ENCODE peak calls at places on chromosomes 5 and 9, in six cellular contexts. K is brain microvascular endothelial cell, A is mesendoderm, V is heart right ventricle, U is bronchial epithelial cell, R is NB4. J is an unnamed sample.

GRCh38 chr5:154771383-154771901 is 16.3 kb downstream of the LARP1 start:
- DNase-seq in K (peak), A (peak), V (peak), U (no peak), R (no peak), J (no peak)

GRCh38 chr9:5568868-5569267 is 58.5 kb downstream of the PDCD1LG2 start:
- DNase-seq in K (no peak), A (no peak), V (no peak), U (no peak), R (no peak), J (no peak)

GRCh38 chr9:76321185-76321828 is 72.9 kb downstream of the RFK start:
- DNase-seq in K (peak), A (peak), V (no peak), U (peak), R (no peak), J (no peak)

GRCh38 chr9:122228906-122229837 is at the start of gene LHX6:
- DNase-seq in K (peak), A (peak), V (no peak), U (peak), R (peak), J (peak)

GRCh38 chr9:19460258-19460657 is 51.4 kb downstream of the ACER2 start:
- DNase-seq in K (no peak), A (no peak), V (no peak), U (no peak), R (no peak), J (no peak)

GRCh38 chr5:3893975-3894374 is 298.3 kb downstream of the IRX1 start:
- DNase-seq in K (no peak), A (no peak), V (no peak), U (no peak), R (no peak), J (no peak)

GRCh38 chr5:175889910-175890684 is 18.7 kb downstream of the CPLX2 start:
- DNase-seq in K (peak), A (peak), V (no peak), U (peak), R (no peak), J (peak)

GRCh38 chr5:89133129-89133528 is 250.1 kb upstream of the MEF2C start:
- DNase-seq in K (no peak), A (no peak), V (no peak), U (no peak), R (no peak), J (no peak)

GRCh38 chr9:81462759-81463158 is 226.6 kb downstream of the TLE1 start:
- DNase-seq in K (no peak), A (no peak), V (no peak), U (no peak), R (no peak), J (no peak)

GRCh38 chr5:58240286-58240685 is 219.6 kb downstream of the PLK2 start:
- DNase-seq in K (peak), A (no peak), V (no peak), U (peak), R (no peak), J (no peak)

GRCh38 chr9:123356851-123357747 is 1.1 kb downstream of the CRB2 start:
- DNase-seq in K (no peak), A (peak), V (no peak), U (no peak), R (no peak), J (no peak)

GRCh38 chr9:84851935-84852585 is 182.5 kb downstream of the NTRK2 start:
- DNase-seq in K (peak), A (peak), V (peak), U (peak), R (no peak), J (peak)

GRCh38 chr5:20166496-20166895 is 178.5 kb upstream of the CDH18 start:
- DNase-seq in K (no peak), A (peak), V (no peak), U (no peak), R (no peak), J (no peak)

GRCh38 chr9:18368206-18368605 is 105.7 kb upstream of the ADAMTSL1 start:
- DNase-seq in K (no peak), A (no peak), V (no peak), U (no peak), R (no peak), J (no peak)

GRCh38 chr5:14277407-14278320 is 134.5 kb downstream of the TRIO start:
- DNase-seq in K (no peak), A (no peak), V (no peak), U (no peak), R (no peak), J (no peak)

GRCh38 chr5:90562331-90562730 is 3.7 kb downstream of the ADGRV1 start:
- DNase-seq in K (no peak), A (no peak), V (no peak), U (no peak), R (no peak), J (no peak)

GRCh38 chr5:123813251-123813650 is 301.3 kb downstream of the CSNK1G3 start:
- DNase-seq in K (no peak), A (no peak), V (no peak), U (no peak), R (no peak), J (no peak)

GRCh38 chr5:157562111-157562581 is 13.4 kb downstream of the ADAM19 start:
- DNase-seq in K (no peak), A (no peak), V (peak), U (no peak), R (no peak), J (no peak)

GRCh38 chr5:83856898-83857297 is 136.2 kb upstream of the HAPLN1 start:
- DNase-seq in K (no peak), A (no peak), V (no peak), U (no peak), R (no peak), J (no peak)

GRCh38 chr5:128014578-128014977 is 69.0 kb upstream of the SLC12A2 start:
- DNase-seq in K (no peak), A (no peak), V (no peak), U (no peak), R (no peak), J (no peak)

GRCh38 chr9:78472111-78472510 is 175.2 kb downstream of the PSAT1 start:
- DNase-seq in K (no peak), A (no peak), V (no peak), U (no peak), R (no peak), J (no peak)

GRCh38 chr9:91949946-91950664 is at the start of gene ROR2:
- DNase-seq in K (no peak), A (peak), V (peak), U (peak), R (peak), J (peak)

GRCh38 chr5:95060100-95060499 is 224.8 kb downstream of the MCTP1 start:
- DNase-seq in K (no peak), A (no peak), V (no peak), U (no peak), R (no peak), J (no peak)

GRCh38 chr9:38422555-38423245 is 1.6 kb downstream of the IGFBPL1 start:
- DNase-seq in K (no peak), A (no peak), V (no peak), U (no peak), R (no peak), J (no peak)

GRCh38 chr5:147859962-147860640 is 18.4 kb upstream of the SCGB3A2 start:
- DNase-seq in K (no peak), A (no peak), V (no peak), U (no peak), R (no peak), J (no peak)

GRCh38 chr9:109454601-109455155 is 43.4 kb downstream of the PTPN3 start:
- DNase-seq in K (no peak), A (no peak), V (no peak), U (no peak), R (no peak), J (no peak)

GRCh38 chr9:11356101-11356500 is 743.3 kb upstream of the PTPRD start:
- DNase-seq in K (no peak), A (peak), V (no peak), U (peak), R (no peak), J (no peak)

GRCh38 chr5:176647870-176648466 is 684 bp downstream of the TSPAN17 start:
- DNase-seq in K (no peak), A (peak), V (peak), U (peak), R (no peak), J (peak)

GRCh38 chr9:114894801-114895433 is 35.5 kb downstream of the TNFSF8 start:
- DNase-seq in K (peak), A (peak), V (peak), U (peak), R (peak), J (peak)

GRCh38 chr5:114360816-114361723 is 800 bp upstream of the KCNN2 start:
- DNase-seq in K (no peak), A (peak), V (peak), U (no peak), R (no peak), J (peak)

GRCh38 chr5:103035701-103036100 is 84.2 kb downstream of the GIN1 start:
- DNase-seq in K (no peak), A (no peak), V (no peak), U (no peak), R (no peak), J (no peak)

GRCh38 chr9:97812247-97812543 is 40.8 kb upstream of the FOXE1 start:
- DNase-seq in K (no peak), A (no peak), V (no peak), U (no peak), R (no peak), J (no peak)

GRCh38 chr9:127109212-127109711 is 13.2 kb downstream of the ANGPTL2 start:
- DNase-seq in K (no peak), A (no peak), V (no peak), U (no peak), R (no peak), J (no peak)

DNA sequence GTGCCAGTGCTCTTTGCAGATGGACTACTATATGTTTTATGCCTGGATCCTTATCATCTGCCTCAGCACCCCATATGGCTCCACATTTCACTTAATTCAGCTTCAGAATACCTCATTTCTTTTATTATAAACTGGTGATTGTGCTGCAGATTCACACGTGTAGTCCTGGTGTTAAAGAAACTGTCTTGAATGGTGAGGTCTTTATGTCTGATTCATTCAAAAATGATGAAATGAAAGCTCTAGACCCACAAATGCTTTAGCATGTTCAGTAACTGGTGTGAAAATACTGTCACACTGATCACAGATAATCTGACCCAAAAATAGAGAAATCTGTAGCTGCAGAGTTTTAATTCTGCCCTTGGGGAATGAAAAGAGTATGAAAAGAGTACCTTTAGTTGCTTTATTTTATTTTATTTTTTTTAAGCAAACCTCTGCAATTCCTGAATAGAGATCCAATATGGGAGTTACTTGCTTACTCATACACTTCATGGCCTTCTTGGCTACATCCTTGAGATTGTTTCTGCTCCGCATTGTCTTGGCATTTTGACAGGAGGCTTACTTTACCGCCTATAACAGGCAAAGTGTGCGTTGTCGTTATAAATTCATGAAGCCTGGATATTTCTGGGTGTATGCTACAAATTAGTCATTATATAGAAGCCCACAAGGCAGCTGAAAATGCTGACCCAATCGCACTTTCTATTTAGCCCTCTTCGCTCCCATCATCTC is 2.7 kb downstream of the RGMB start:
- DNase-seq in K (peak), A (no peak), V (no peak), U (peak), R (no peak), J (no peak)
- H3K4me3 ChIP-seq in K (peak), A (no peak), V (peak), U (peak), R (no peak), J (no peak)

DNA sequence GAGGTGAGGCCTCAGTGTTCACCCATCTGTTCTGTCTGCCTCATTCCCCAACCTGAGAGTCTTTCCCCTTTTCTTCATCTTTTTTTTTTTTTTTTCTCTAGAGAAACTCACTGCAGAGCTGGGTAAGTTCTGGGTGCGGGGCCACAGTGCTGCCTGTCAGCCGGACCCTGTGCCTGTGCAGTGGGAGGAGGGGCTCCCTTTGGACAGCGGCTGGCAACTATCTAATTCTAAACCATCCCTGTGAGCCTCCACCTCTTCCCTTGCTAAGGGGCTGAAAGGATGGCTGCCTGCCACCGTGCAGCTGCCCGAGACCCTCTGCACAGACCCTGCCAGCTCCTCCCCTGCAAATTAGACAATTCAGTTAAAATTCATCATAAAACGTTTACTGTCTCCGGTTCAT is 14.1 kb downstream of the BTNL9 start:
- DNase-seq in K (no peak), A (no peak), V (no peak), U (no peak), R (no peak), J (no peak)
- H3K4me3 ChIP-seq in K (no peak), A (no peak), V (peak), U (no peak), R (no peak), J (no peak)

DNA sequence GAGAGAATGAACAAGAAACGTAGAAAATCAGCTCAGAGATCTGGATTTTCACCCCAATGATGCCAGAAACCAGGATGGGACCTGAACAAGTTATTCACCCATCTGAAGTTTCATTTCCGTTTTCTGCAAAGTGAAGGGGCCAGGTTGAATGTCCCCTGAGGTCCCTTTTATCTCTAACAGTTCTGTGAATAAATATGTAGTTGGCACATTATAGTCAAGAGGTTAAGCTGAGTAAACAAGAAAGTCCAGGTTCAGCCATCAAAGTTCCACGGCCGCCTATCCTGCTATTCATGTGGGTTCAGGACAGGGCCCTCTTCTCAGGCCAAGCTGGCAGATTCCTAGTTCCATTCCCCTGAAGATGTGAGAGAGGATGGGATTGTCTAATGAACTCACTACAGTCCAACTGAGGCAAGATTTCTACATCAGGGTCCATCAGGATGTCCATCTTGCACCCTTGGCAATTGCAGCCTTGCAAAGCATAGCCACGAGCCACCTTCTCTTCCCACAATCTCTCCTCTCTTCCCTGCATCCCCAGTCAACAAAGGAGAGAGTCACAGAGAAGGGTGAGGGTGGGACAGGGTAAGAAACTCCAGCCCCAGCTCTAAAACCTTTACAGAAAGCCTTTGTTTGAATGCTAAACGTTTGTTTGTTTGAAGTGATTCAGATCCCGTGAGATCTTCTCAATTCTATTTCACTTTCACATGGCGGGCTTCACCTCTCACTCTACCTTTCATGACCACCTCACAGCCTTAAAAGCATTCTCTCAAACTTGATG is 311.0 kb downstream of the SLIT3 start:
- DNase-seq in K (no peak), A (no peak), V (no peak), U (no peak), R (no peak), J (no peak)
- H3K4me3 ChIP-seq in K (no peak), A (no peak), V (no peak), U (no peak), R (no peak), J (no peak)

DNA sequence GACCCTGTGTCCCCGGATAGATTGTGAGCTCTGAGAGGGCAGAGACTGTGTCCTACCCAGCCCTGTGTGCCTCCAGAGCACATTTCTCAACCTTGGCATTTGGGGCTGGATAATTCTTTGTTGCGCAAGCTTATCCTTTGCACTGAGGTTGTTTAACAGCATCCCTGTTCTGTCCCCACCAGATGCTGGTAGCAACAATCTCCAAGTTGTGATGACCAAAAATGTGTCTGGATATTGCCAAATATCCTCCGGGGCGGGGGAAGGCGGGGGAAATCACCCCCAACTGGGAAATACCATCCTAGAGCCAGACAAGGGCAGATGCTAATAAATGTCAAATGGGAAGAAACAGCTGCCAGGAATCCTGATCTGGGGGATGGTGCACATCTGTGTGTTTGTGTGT is 24.0 kb upstream of the TNIP1 start:
- DNase-seq in K (no peak), A (no peak), V (no peak), U (no peak), R (no peak), J (no peak)
- H3K4me3 ChIP-seq in K (no peak), A (no peak), V (no peak), U (no peak), R (no peak), J (no peak)

GRCh38 chr5:143200781-143201398 is 202.6 kb downstream of the NR3C1 start:
- DNase-seq in K (peak), A (no peak), V (peak), U (peak), R (peak), J (peak)
- H3K4me3 ChIP-seq in K (no peak), A (no peak), V (no peak), U (no peak), R (no peak), J (no peak)

J was measured in adrenal gland.